ENCODE peak calls at places on chromosomes 2 and 18, in eight cellular contexts. One of them, this sample, is unnamed.

GRCh38 chr2:238216651-238217184 is 13.2 kb upstream of the ILKAP start:
- DNase-seq in suprapubic skin: no peak
- DNase-seq in tibial nerve: no peak
- DNase-seq in spleen: no peak
- DNase-seq in adrenal gland: no peak
- DNase-seq in IMR-90: no peak
- DNase-seq in heart left ventricle: no peak
- DNase-seq in HCT116: no peak
- DNase-seq in this sample: no peak

GRCh38 chr2:74383254-74383653 is 3.1 kb upstream of the DCTN1 start:
- DNase-seq in IMR-90: peak; percentile 86
- DNase-seq in HCT116: no peak
- DNase-seq in adrenal gland: no peak
- DNase-seq in heart left ventricle: no peak
- DNase-seq in suprapubic skin: no peak
- DNase-seq in tibial nerve: no peak
- DNase-seq in spleen: no peak
- DNase-seq in this sample: no peak

GRCh38 chr18:36514778-36515177 is 217.3 kb downstream of the FHOD3 start:
- DNase-seq in IMR-90: no peak
- DNase-seq in heart left ventricle: no peak
- DNase-seq in suprapubic skin: no peak
- DNase-seq in adrenal gland: no peak
- DNase-seq in HCT116: no peak
- DNase-seq in spleen: no peak
- DNase-seq in tibial nerve: no peak
- DNase-seq in this sample: no peak

GRCh38 chr2:184685999-184686841 is 87.9 kb downstream of the ZNF804A start:
- DNase-seq in HCT116: no peak
- DNase-seq in adrenal gland: no peak
- DNase-seq in heart left ventricle: no peak
- DNase-seq in tibial nerve: no peak
- DNase-seq in spleen: peak; percentile 54
- DNase-seq in IMR-90: no peak
- DNase-seq in suprapubic skin: no peak
- DNase-seq in this sample: no peak

GRCh38 chr2:241358470-241358869 is 2.4 kb downstream of the FARP2 start:
- DNase-seq in spleen: no peak
- DNase-seq in suprapubic skin: no peak
- DNase-seq in adrenal gland: no peak
- DNase-seq in heart left ventricle: no peak
- DNase-seq in tibial nerve: no peak
- DNase-seq in IMR-90: no peak
- DNase-seq in HCT116: no peak
- DNase-seq in this sample: no peak

GRCh38 chr2:55165567-55165966 is 66.5 kb downstream of the CLHC1 start:
- DNase-seq in adrenal gland: no peak
- DNase-seq in IMR-90: peak; percentile 71
- DNase-seq in heart left ventricle: no peak
- DNase-seq in spleen: no peak
- DNase-seq in HCT116: no peak
- DNase-seq in tibial nerve: no peak
- DNase-seq in suprapubic skin: no peak
- DNase-seq in this sample: no peak

GRCh38 chr2:158460632-158461297 is 4.0 kb downstream of the PKP4 start:
- DNase-seq in suprapubic skin: no peak
- DNase-seq in heart left ventricle: no peak
- DNase-seq in spleen: no peak
- DNase-seq in adrenal gland: no peak
- DNase-seq in HCT116: no peak
- DNase-seq in IMR-90: no peak
- DNase-seq in tibial nerve: no peak
- DNase-seq in this sample: no peak

GRCh38 chr2:235050992-235051351 is 99.2 kb downstream of the SH3BP4 start:
- DNase-seq in HCT116: peak; percentile 82
- DNase-seq in spleen: peak; percentile 75
- DNase-seq in heart left ventricle: peak; percentile 93
- DNase-seq in adrenal gland: peak; percentile 97
- DNase-seq in IMR-90: peak; percentile 93
- DNase-seq in suprapubic skin: peak; percentile 96
- DNase-seq in tibial nerve: peak; percentile 82
- DNase-seq in this sample: peak; percentile 81

GRCh38 chr2:28201711-28202180 is 190.9 kb upstream of the FOSL2 start:
- DNase-seq in IMR-90: no peak
- DNase-seq in adrenal gland: no peak
- DNase-seq in suprapubic skin: no peak
- DNase-seq in tibial nerve: peak; percentile 27
- DNase-seq in HCT116: no peak
- DNase-seq in heart left ventricle: no peak
- DNase-seq in spleen: no peak
- DNase-seq in this sample: peak; percentile 62

GRCh38 chr18:22705328-22705727 is 227.8 kb upstream of the RBBP8 start:
- DNase-seq in HCT116: no peak
- DNase-seq in suprapubic skin: no peak
- DNase-seq in adrenal gland: no peak
- DNase-seq in IMR-90: peak; percentile 91
- DNase-seq in heart left ventricle: no peak
- DNase-seq in spleen: no peak
- DNase-seq in tibial nerve: no peak
- DNase-seq in this sample: no peak

GRCh38 chr2:233413529-233414272 is 59.4 kb downstream of the DGKD start:
- DNase-seq in HCT116: peak; percentile 83
- DNase-seq in spleen: no peak
- DNase-seq in suprapubic skin: peak; percentile 57
- DNase-seq in tibial nerve: no peak
- DNase-seq in heart left ventricle: peak; percentile 82
- DNase-seq in adrenal gland: peak; percentile 84
- DNase-seq in IMR-90: peak; percentile 46
- DNase-seq in this sample: no peak

GRCh38 chr2:209790066-209790728 is 18.6 kb downstream of the UNC80 start:
- DNase-seq in suprapubic skin: no peak
- DNase-seq in adrenal gland: no peak
- DNase-seq in heart left ventricle: no peak
- DNase-seq in spleen: no peak
- DNase-seq in IMR-90: no peak
- DNase-seq in HCT116: no peak
- DNase-seq in tibial nerve: no peak
- DNase-seq in this sample: no peak

GRCh38 chr2:239288951-239289481 is 111.8 kb downstream of the HDAC4 start:
- DNase-seq in tibial nerve: no peak
- DNase-seq in adrenal gland: no peak
- DNase-seq in suprapubic skin: peak; percentile 72
- DNase-seq in HCT116: no peak
- DNase-seq in heart left ventricle: no peak
- DNase-seq in spleen: peak; percentile 74
- DNase-seq in IMR-90: no peak
- DNase-seq in this sample: no peak

GRCh38 chr2:53252115-53252514 is 515.5 kb upstream of the CHAC2 start:
- DNase-seq in IMR-90: peak; percentile 27
- DNase-seq in heart left ventricle: no peak
- DNase-seq in suprapubic skin: no peak
- DNase-seq in HCT116: no peak
- DNase-seq in tibial nerve: no peak
- DNase-seq in spleen: no peak
- DNase-seq in adrenal gland: no peak
- DNase-seq in this sample: no peak

GRCh38 chr2:27887830-27888229 is 2.4 kb downstream of the RBKS start:
- DNase-seq in HCT116: no peak
- DNase-seq in heart left ventricle: no peak
- DNase-seq in adrenal gland: no peak
- DNase-seq in tibial nerve: no peak
- DNase-seq in IMR-90: no peak
- DNase-seq in suprapubic skin: no peak
- DNase-seq in spleen: no peak
- DNase-seq in this sample: no peak

GRCh38 chr2:68853035-68853434 is 18.2 kb downstream of the BMP10 start:
- DNase-seq in heart left ventricle: no peak
- DNase-seq in IMR-90: peak; percentile 87
- DNase-seq in adrenal gland: no peak
- DNase-seq in HCT116: no peak
- DNase-seq in tibial nerve: no peak
- DNase-seq in suprapubic skin: no peak
- DNase-seq in spleen: no peak
- DNase-seq in this sample: no peak

GRCh38 chr18:5059540-5060032 is 137.5 kb downstream of the AKAIN1 start:
- DNase-seq in heart left ventricle: no peak
- DNase-seq in spleen: no peak
- DNase-seq in HCT116: no peak
- DNase-seq in suprapubic skin: no peak
- DNase-seq in adrenal gland: no peak
- DNase-seq in tibial nerve: no peak
- DNase-seq in IMR-90: no peak
- DNase-seq in this sample: no peak

GRCh38 chr2:44286119-44286883 is 11.0 kb downstream of the SLC3A1 start:
- DNase-seq in IMR-90: no peak
- DNase-seq in suprapubic skin: no peak
- DNase-seq in adrenal gland: no peak
- DNase-seq in spleen: no peak
- DNase-seq in heart left ventricle: no peak
- DNase-seq in HCT116: no peak
- DNase-seq in tibial nerve: no peak
- DNase-seq in this sample: no peak

DNA sequence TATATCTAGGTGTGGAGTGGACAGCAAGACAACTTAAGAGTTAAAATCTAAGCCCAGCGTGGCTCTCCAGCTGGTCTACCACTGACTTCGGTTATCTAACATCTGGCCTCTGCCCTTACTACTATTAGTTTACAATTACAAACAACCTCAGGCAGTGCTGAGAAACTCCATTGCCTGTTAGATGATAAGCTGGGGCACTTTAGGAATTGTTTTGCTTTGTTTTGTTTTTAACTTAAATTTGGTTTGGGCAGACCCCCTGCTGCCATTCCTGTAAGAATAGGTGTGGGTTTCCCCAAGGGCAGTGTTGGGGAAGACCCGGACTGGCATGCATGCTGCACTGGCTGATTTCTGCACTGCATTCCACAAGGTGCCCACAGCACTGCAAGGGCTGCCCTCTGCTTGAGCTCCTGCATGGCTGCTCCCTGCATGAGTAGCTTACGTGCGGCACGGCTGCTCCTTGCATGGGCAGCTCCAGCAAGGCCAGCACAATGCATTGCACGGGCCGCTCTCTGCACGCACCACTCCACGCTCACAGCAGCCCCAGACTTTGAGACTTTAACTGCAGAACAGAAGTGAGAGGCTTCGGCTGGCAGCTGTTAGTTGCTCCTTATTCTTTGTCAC is 74.2 kb upstream of the SERTAD2 start:
- DNase-seq in adrenal gland: no peak
- DNase-seq in HCT116: no peak
- DNase-seq in spleen: peak; percentile 76
- DNase-seq in suprapubic skin: no peak
- DNase-seq in IMR-90: no peak
- DNase-seq in tibial nerve: no peak
- DNase-seq in heart left ventricle: no peak
- DNase-seq in this sample: no peak
- TF ChIP-seq POLR2A in adrenal gland: no peak
- TF ChIP-seq POLR2A in HCT116: no peak
- TF ChIP-seq POLR2A in spleen: no peak
- TF ChIP-seq POLR2A in suprapubic skin: no peak
- TF ChIP-seq POLR2A in IMR-90: no peak
- TF ChIP-seq POLR2A in tibial nerve: no peak
- TF ChIP-seq POLR2A in heart left ventricle: no peak
- TF ChIP-seq POLR2A in this sample: no peak

DNA sequence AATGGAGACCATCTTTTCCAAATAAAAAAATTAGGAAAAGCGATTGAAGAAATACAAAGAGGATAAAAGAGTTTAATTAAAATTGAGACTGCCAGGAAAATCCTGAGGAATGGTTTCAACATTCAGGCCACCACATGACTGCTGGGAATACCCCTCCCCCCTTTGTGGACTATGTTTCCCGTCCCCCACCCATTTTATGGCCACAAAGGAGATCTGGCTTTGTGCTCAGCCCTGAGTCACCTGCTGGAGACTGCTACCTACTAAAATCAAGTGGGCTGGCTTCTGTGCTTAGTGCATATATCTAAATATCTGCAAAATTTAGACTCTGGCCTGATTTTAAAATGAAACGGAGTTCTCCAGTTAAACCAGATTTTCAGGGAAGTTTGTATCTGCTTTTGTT is 10.1 kb downstream of the RND3 start:
- DNase-seq in HCT116: no peak
- DNase-seq in tibial nerve: no peak
- DNase-seq in IMR-90: peak; percentile 50
- DNase-seq in suprapubic skin: no peak
- DNase-seq in spleen: no peak
- DNase-seq in heart left ventricle: peak; percentile 27
- DNase-seq in adrenal gland: no peak
- DNase-seq in this sample: no peak
- H3K36me3 ChIP-seq in HCT116: peaks cover 2% of the 10 kb centered on the region
- H3K36me3 ChIP-seq in tibial nerve: no peaks in the 10 kb centered on the region
- H3K36me3 ChIP-seq in IMR-90: peaks cover 48% of the 10 kb centered on the region
- H3K36me3 ChIP-seq in suprapubic skin: peaks cover 21% of the 10 kb centered on the region
- H3K36me3 ChIP-seq in spleen: no peaks in the 10 kb centered on the region
- H3K36me3 ChIP-seq in heart left ventricle: peaks cover 15% of the 10 kb centered on the region
- H3K36me3 ChIP-seq in adrenal gland: peaks cover 12% of the 10 kb centered on the region
- H3K36me3 ChIP-seq in this sample: no peaks in the 10 kb centered on the region

GRCh38 chr2:19988600-19988999 is 1.3 kb downstream of the WDR35 start:
- DNase-seq in spleen: no peak
- DNase-seq in adrenal gland: no peak
- DNase-seq in HCT116: no peak
- DNase-seq in heart left ventricle: no peak
- DNase-seq in IMR-90: peak; percentile 34
- DNase-seq in suprapubic skin: no peak
- DNase-seq in tibial nerve: no peak
- DNase-seq in this sample: no peak

GRCh38 chr2:19987936-19988335 is 2.0 kb downstream of the WDR35 start:
- DNase-seq in heart left ventricle: no peak
- DNase-seq in HCT116: no peak
- DNase-seq in tibial nerve: no peak
- DNase-seq in IMR-90: no peak
- DNase-seq in spleen: no peak
- DNase-seq in suprapubic skin: no peak
- DNase-seq in adrenal gland: no peak
- DNase-seq in this sample: no peak

GRCh38 chr2:19989342-19989680 is 594 bp downstream of the WDR35 start:
- DNase-seq in suprapubic skin: no peak
- DNase-seq in tibial nerve: no peak
- DNase-seq in IMR-90: no peak
- DNase-seq in HCT116: no peak
- DNase-seq in adrenal gland: no peak
- DNase-seq in spleen: no peak
- DNase-seq in heart left ventricle: no peak
- DNase-seq in this sample: no peak

GRCh38 chr2:19990416-19990728 is 467 bp upstream of the WDR35 start:
- DNase-seq in adrenal gland: no peak
- DNase-seq in IMR-90: no peak
- DNase-seq in heart left ventricle: no peak
- DNase-seq in suprapubic skin: no peak
- DNase-seq in HCT116: no peak
- DNase-seq in tibial nerve: no peak
- DNase-seq in spleen: no peak
- DNase-seq in this sample: no peak

GRCh38 chr2:19989681-19990415 is at the start of gene WDR35:
- DNase-seq in suprapubic skin: peak; percentile 90
- DNase-seq in tibial nerve: peak; percentile 77
- DNase-seq in adrenal gland: peak; percentile 96
- DNase-seq in HCT116: peak; percentile 72
- DNase-seq in spleen: peak; percentile 97
- DNase-seq in heart left ventricle: peak; percentile 88
- DNase-seq in IMR-90: peak; percentile 79
- DNase-seq in this sample: peak; percentile 82
- TF ChIP-seq POLR2A in suprapubic skin: no peak
- TF ChIP-seq POLR2A in tibial nerve: peak; percentile 66
- TF ChIP-seq POLR2A in adrenal gland: peak; percentile 65
- TF ChIP-seq POLR2A in HCT116: no peak
- TF ChIP-seq POLR2A in spleen: no peak
- TF ChIP-seq POLR2A in heart left ventricle: no peak
- TF ChIP-seq POLR2A in IMR-90: peak; percentile 25
- TF ChIP-seq POLR2A in this sample: peak; percentile 68

GRCh38 chr2:10444463-10444862 is 3.7 kb downstream of the ODC1 start:
- DNase-seq in IMR-90: peak; percentile 14
- DNase-seq in tibial nerve: no peak
- DNase-seq in adrenal gland: no peak
- DNase-seq in HCT116: no peak
- DNase-seq in suprapubic skin: no peak
- DNase-seq in spleen: no peak
- DNase-seq in heart left ventricle: no peak
- DNase-seq in this sample: no peak
- H3K36me3 ChIP-seq in IMR-90: peaks cover 32% of the 10 kb centered on the region
- H3K36me3 ChIP-seq in tibial nerve: peaks cover 18% of the 10 kb centered on the region
- H3K36me3 ChIP-seq in adrenal gland: peaks cover 54% of the 10 kb centered on the region
- H3K36me3 ChIP-seq in HCT116: peaks cover 39% of the 10 kb centered on the region
- H3K36me3 ChIP-seq in suprapubic skin: peaks cover 47% of the 10 kb centered on the region
- H3K36me3 ChIP-seq in spleen: peaks cover 54% of the 10 kb centered on the region
- H3K36me3 ChIP-seq in heart left ventricle: peaks cover 56% of the 10 kb centered on the region
- H3K36me3 ChIP-seq in this sample: no peaks in the 10 kb centered on the region

This sample was measured in uterus.